ENCODE peak calls at places on chromosomes 16 and 17, in nine cellular contexts. T is aorta, R is trophoblast cell, S is H9, U is prostate gland, E is cardiac muscle cell, G is upper lobe of right lung, J is mammary epithelial cell, N is pancreas. O is an unnamed sample.
A peak's percentile ranks its signal among the peaks of the same experiment; 100 is the strongest.

GRCh38 chr17:70314506-70314905 is 145.2 kb downstream of the KCNJ2 start:
- DNase-seq in T (no peak), R (no peak), S (no peak), U (no peak), E (no peak), G (no peak), J (no peak), N (no peak), O (no peak)

GRCh38 chr17:36779550-36779949 is 157.7 kb upstream of the LHX1 start:
- DNase-seq in T (no peak), R (no peak), S (no peak), U (no peak), E (no peak), G (no peak), J (no peak), N (no peak), O (no peak)

GRCh38 chr17:3594056-3594810 is 15.0 kb downstream of the TRPV1 start:
- DNase-seq in T (no peak), R (no peak), S (no peak), U (no peak), E (peak; percentile 42), G (no peak), J (no peak), N (no peak), O (no peak)

GRCh38 chr17:77098884-77099545 is 41.8 kb upstream of the SEC14L1 start:
- DNase-seq in T (no peak), R (peak; percentile 25), S (no peak), U (peak; percentile 53), E (no peak), G (no peak), J (peak; percentile 38), N (peak; percentile 56), O (peak; percentile 47)

GRCh38 chr16:22189473-22190168 is 16.5 kb upstream of the EEF2K start:
- DNase-seq in T (peak; percentile 80), R (peak; percentile 41), S (peak; percentile 48), U (peak; percentile 88), E (peak; percentile 7), G (peak; percentile 68), J (peak; percentile 70), N (peak; percentile 65), O (peak; percentile 88)

GRCh38 chr16:57830890-57831484 is 28.7 kb upstream of the KIFC3 start:
- DNase-seq in T (no peak), R (peak; percentile 85), S (no peak), U (no peak), E (no peak), G (no peak), J (peak; percentile 74), N (no peak), O (no peak)

GRCh38 chr17:53142890-53143289 is 679.8 kb upstream of the KIF2B start:
- DNase-seq in T (no peak), R (no peak), S (peak; percentile 55), U (no peak), E (peak; percentile 43), G (no peak), J (no peak), N (no peak), O (no peak)

GRCh38 chr17:63349478-63350000 is 96.6 kb downstream of the CYB561 start:
- DNase-seq in T (no peak), R (no peak), S (no peak), U (no peak), E (no peak), G (no peak), J (no peak), N (no peak), O (no peak)

GRCh38 chr17:50100480-50100883 is 5.3 kb downstream of the PDK2 start:
- DNase-seq in T (no peak), R (no peak), S (no peak), U (no peak), E (no peak), G (no peak), J (no peak), N (no peak), O (peak; percentile 70)

GRCh38 chr16:14501331-14502255 is 128.5 kb downstream of the PARN start:
- DNase-seq in T (peak; percentile 95), R (peak; percentile 73), S (peak; percentile 80), U (peak; percentile 88), E (peak; percentile 64), G (peak; percentile 90), J (peak; percentile 98), N (peak; percentile 88), O (peak; percentile 58)

GRCh38 chr16:55567382-55567781 is 898 bp downstream of the CAPNS2 start:
- DNase-seq in T (no peak), R (no peak), S (no peak), U (peak; percentile 39), E (no peak), G (no peak), J (peak; percentile 43), N (no peak), O (no peak)

GRCh38 chr16:59558679-59559078 is 824.6 kb upstream of the GOT2 start:
- DNase-seq in T (no peak), R (no peak), S (no peak), U (no peak), E (no peak), G (no peak), J (no peak), N (no peak), O (no peak)

GRCh38 chr17:82143333-82143732 is 45.3 kb upstream of the FASN start:
- DNase-seq in T (no peak), R (no peak), S (no peak), U (no peak), E (no peak), G (no peak), J (no peak), N (no peak), O (no peak)

GRCh38 chr17:72411124-72411563 is 290.3 kb downstream of the SOX9 start:
- DNase-seq in T (no peak), R (peak; percentile 58), S (no peak), U (no peak), E (no peak), G (no peak), J (peak; percentile 93), N (peak; percentile 53), O (no peak)

GRCh38 chr17:77723909-77724875 is 234.3 kb upstream of the TNRC6C start:
- DNase-seq in T (no peak), R (no peak), S (peak; percentile 25), U (no peak), E (no peak), G (no peak), J (no peak), N (no peak), O (peak; percentile 12)

GRCh38 chr17:38879878-38880727 is 10.2 kb downstream of the LASP1 start:
- DNase-seq in T (peak; percentile 84), R (no peak), S (peak; percentile 96), U (no peak), E (peak; percentile 61), G (no peak), J (peak; percentile 77), N (peak; percentile 58), O (no peak)

GRCh38 chr16:6035161-6035560 is 937.6 kb upstream of the EEF2KMT start:
- DNase-seq in T (no peak), R (no peak), S (no peak), U (no peak), E (no peak), G (no peak), J (no peak), N (no peak), O (no peak)

GRCh38 chr17:15398291-15398690 is 56.9 kb upstream of the TEKT3 start:
- DNase-seq in T (no peak), R (no peak), S (no peak), U (no peak), E (no peak), G (no peak), J (peak; percentile 71), N (no peak), O (no peak)

GRCh38 chr17:10313037-10313672 is 59.7 kb downstream of the MYH13 start:
- DNase-seq in T (no peak), R (no peak), S (peak; percentile 58), U (no peak), E (no peak), G (no peak), J (no peak), N (no peak), O (no peak)
- H3K27ac ChIP-seq in T (no peak overlapping the region), R (no peak overlapping the region), S (no peak overlapping the region), U (no peak overlapping the region), E (no peak overlapping the region), G (no peak overlapping the region), J (no peak overlapping the region), N (no peak overlapping the region), O (no peak overlapping the region)

GRCh38 chr16:65540913-65541312 is 419.1 kb upstream of the CDH11 start:
- DNase-seq in T (no peak), R (no peak), S (no peak), U (no peak), E (no peak), G (no peak), J (no peak), N (no peak), O (no peak)
- H3K4me1 ChIP-seq in T (no peaks in the 10 kb centered on the region), R (no peaks in the 10 kb centered on the region), S (no peaks in the 10 kb centered on the region), U (no peaks in the 10 kb centered on the region), E (peaks cover under 1% of the 10 kb centered on the region), G (peaks cover 5% of the 10 kb centered on the region), J (peaks cover 15% of the 10 kb centered on the region), N (no peaks in the 10 kb centered on the region), O (no peaks in the 10 kb centered on the region)

GRCh38 chr16:30149250-30149885 is 26.3 kb upstream of the MAPK3 start:
- DNase-seq in T (no peak), R (no peak), S (no peak), U (no peak), E (no peak), G (no peak), J (no peak), N (no peak), O (no peak)

GRCh38 chr16:30145692-30146091 is 22.7 kb upstream of the MAPK3 start:
- DNase-seq in T (no peak), R (no peak), S (no peak), U (no peak), E (no peak), G (no peak), J (no peak), N (no peak), O (no peak)

GRCh38 chr16:30144917-30145316 is 21.9 kb upstream of the MAPK3 start:
- DNase-seq in T (no peak), R (no peak), S (no peak), U (no peak), E (no peak), G (no peak), J (no peak), N (no peak), O (no peak)

GRCh38 chr16:30151091-30151490 is 28.1 kb upstream of the MAPK3 start:
- DNase-seq in T (no peak), R (no peak), S (no peak), U (no peak), E (no peak), G (no peak), J (no peak), N (no peak), O (no peak)

DNA sequence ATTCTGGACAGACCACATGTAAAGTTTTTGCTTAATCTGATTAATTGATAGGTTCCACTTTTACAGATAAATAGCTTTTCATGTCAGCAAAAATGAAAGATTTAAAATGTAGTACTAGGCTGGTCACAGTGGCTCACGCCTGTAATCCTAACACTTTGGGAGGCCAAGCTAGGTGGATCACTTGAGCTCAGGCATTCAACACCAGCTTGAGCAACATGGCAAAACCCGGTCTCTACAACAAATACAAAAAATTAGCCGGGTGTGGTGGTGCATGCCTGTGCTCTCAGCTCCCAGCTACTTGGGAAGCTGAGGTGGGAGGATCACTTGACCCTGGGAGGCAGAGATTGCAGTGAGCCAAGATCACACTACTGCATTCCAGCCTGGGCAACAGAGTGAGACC is 25.1 kb upstream of the MAPK3 start:
- DNase-seq in T (no peak), R (peak; percentile 75), S (no peak), U (no peak), E (no peak), G (no peak), J (no peak), N (no peak), O (no peak)
- H3K27ac ChIP-seq in T (no peak overlapping the region), R (no peak overlapping the region), S (no peak overlapping the region), U (no peak overlapping the region), E (no peak overlapping the region), G (no peak overlapping the region), J (no peak overlapping the region), N (no peak overlapping the region), O (no peak overlapping the region)

GRCh38 chr17:37831492-37831891 is 86.6 kb upstream of the HNF1B start:
- DNase-seq in T (no peak), R (no peak), S (peak; percentile 5), U (no peak), E (no peak), G (no peak), J (no peak), N (no peak), O (no peak)
- H3K4me1 ChIP-seq in T (no peaks in the 10 kb centered on the region), R (no peaks in the 10 kb centered on the region), S (peaks cover 2% of the 10 kb centered on the region), U (no peaks in the 10 kb centered on the region), E (no peaks in the 10 kb centered on the region), G (peaks cover 3% of the 10 kb centered on the region), J (peaks cover 3% of the 10 kb centered on the region), N (no peaks in the 10 kb centered on the region), O (no peaks in the 10 kb centered on the region)